ENCODE peak calls at places on chromosomes 11 and 22, in nine cellular contexts. D is OCI-LY7, Y is MM.1S, T is GM23338, E is hepatocyte, C is neural progenitor cell, W is HCT116, R is PC-3, Z is SK-N-SH. B is an unnamed sample.

GRCh38 chr11:100557830-100558611 is 129.1 kb upstream of the ARHGAP42 start:
- DNase-seq in E (no peak), T (no peak), Z (no peak), Y (no peak), D (no peak), R (peak), C (no peak), W (no peak), B (peak)

GRCh38 chr22:45585437-45585755 is 82.7 kb downstream of the FBLN1 start:
- DNase-seq in E (no peak), C (no peak), R (no peak), W (no peak), D (no peak), Y (no peak), T (no peak), Z (no peak), B (no peak)

GRCh38 chr11:8017894-8018741 is 31.0 kb downstream of the EIF3F start:
- DNase-seq in W (no peak), D (no peak), Z (no peak), T (peak), R (no peak), E (peak), C (peak), Y (no peak), B (peak)

GRCh38 chr11:17541330-17541885 is 2.8 kb downstream of the USH1C start:
- DNase-seq in D (no peak), C (no peak), E (peak), R (peak), T (no peak), Z (no peak), Y (no peak), W (no peak), B (no peak)

GRCh38 chr22:31614781-31615480 is 47.1 kb downstream of the PISD start:
- DNase-seq in R (no peak), Z (no peak), D (no peak), Y (no peak), C (no peak), T (no peak), W (no peak), E (no peak), B (no peak)

GRCh38 chr22:43840851-43841250 is 21.5 kb downstream of the SULT4A1 start:
- DNase-seq in E (no peak), D (no peak), C (no peak), Y (no peak), W (no peak), T (no peak), Z (no peak), R (no peak), B (no peak)

GRCh38 chr11:35632301-35632700 is 14.0 kb downstream of the FJX1 start:
- DNase-seq in T (no peak), D (no peak), Z (no peak), Y (no peak), R (no peak), W (no peak), C (no peak), E (no peak), B (peak)

GRCh38 chr11:22681281-22681812 is 14.9 kb downstream of the GAS2 start:
- DNase-seq in C (no peak), D (no peak), W (no peak), Z (no peak), R (no peak), E (no peak), T (no peak), Y (no peak), B (no peak)

GRCh38 chr11:95229199-95230053 is 1.6 kb downstream of the SESN3 start:
- DNase-seq in R (no peak), W (no peak), T (peak), C (no peak), E (no peak), D (no peak), Z (peak), Y (peak), B (peak)

GRCh38 chr22:37431811-37432707 is 4.8 kb upstream of the ELFN2 start:
- DNase-seq in D (no peak), Z (no peak), C (no peak), W (peak), T (no peak), Y (no peak), R (peak), E (peak), B (peak)

GRCh38 chr11:119529063-119529845 is 106.3 kb upstream of the THY1 start:
- DNase-seq in T (no peak), C (no peak), W (no peak), R (no peak), Z (no peak), E (no peak), Y (no peak), D (no peak), B (no peak)

GRCh38 chr11:115502636-115503082 is 1.6 kb downstream of the CADM1 start:
- DNase-seq in W (no peak), E (no peak), Y (no peak), C (no peak), Z (no peak), R (no peak), D (no peak), T (peak), B (peak)

GRCh38 chr22:37256075-37256726 is 12.1 kb upstream of the RAC2 start:
- DNase-seq in T (no peak), R (no peak), C (no peak), D (no peak), E (no peak), W (no peak), Y (no peak), Z (no peak), B (no peak)

GRCh38 chr22:44479662-44480061 is 18.4 kb downstream of the RTL6 start:
- DNase-seq in E (no peak), W (no peak), C (no peak), D (no peak), T (no peak), Y (no peak), Z (no peak), R (no peak), B (no peak)

GRCh38 chr11:96388891-96389603 is 665 bp downstream of the CCDC82 start:
- DNase-seq in C (peak), T (peak), R (no peak), D (peak), W (peak), Z (peak), E (no peak), Y (peak), B (peak)

GRCh38 chr11:121634273-121634672 is 181.5 kb upstream of the SORL1-AS1 start:
- DNase-seq in E (no peak), T (no peak), D (no peak), Y (no peak), R (no peak), C (no peak), W (no peak), Z (no peak), B (no peak)

GRCh38 chr11:3122775-3123201 is 42.3 kb downstream of the OSBPL5 start:
- DNase-seq in E (no peak), W (no peak), T (no peak), Y (no peak), D (no peak), Z (peak), R (no peak), C (no peak), B (no peak)

GRCh38 chr22:31102441-31103081 is 4.8 kb downstream of the SELENOM start:
- DNase-seq in C (no peak), Y (no peak), R (peak), Z (no peak), T (no peak), W (no peak), E (peak), D (no peak), B (peak)

GRCh38 chr22:43923631-43924548 is at the start of gene PNPLA3:
- DNase-seq in Y (no peak), W (peak), C (peak), E (peak), T (peak), D (no peak), R (peak), Z (peak), B (peak)

GRCh38 chr11:93689166-93689734 is 27.8 kb downstream of the CEP295 start:
- DNase-seq in Z (no peak), W (no peak), Y (no peak), T (no peak), D (no peak), E (no peak), C (no peak), R (peak), B (no peak)

GRCh38 chr22:35600466-35600865 is 16.7 kb downstream of the MB start:
- DNase-seq in C (no peak), R (no peak), T (no peak), D (no peak), E (no peak), Z (no peak), Y (no peak), W (no peak), B (no peak)

GRCh38 chr11:110524227-110524626 is 94.5 kb downstream of the FDX1 start:
- DNase-seq in Y (no peak), W (no peak), Z (no peak), T (no peak), R (peak), C (no peak), E (peak), D (no peak), B (peak)

GRCh38 chr22:36110306-36110791 is 50.2 kb downstream of the APOL3 start:
- DNase-seq in R (no peak), Z (no peak), W (no peak), D (no peak), Y (no peak), T (peak), C (no peak), E (peak), B (no peak)

GRCh38 chr11:35721576-35722341 is 59.2 kb downstream of the TRIM44 start:
- DNase-seq in R (no peak), C (no peak), E (no peak), Y (no peak), D (peak), T (no peak), W (no peak), Z (no peak), B (peak)

GRCh38 chr11:67392182-67392715 is 463 bp downstream of the RAD9A start:
- DNase-seq in T (no peak), E (peak), R (peak), Y (peak), Z (no peak), C (peak), W (no peak), D (no peak), B (peak)

GRCh38 chr11:76919887-76920746 is 59.4 kb downstream of the ACER3 start:
- DNase-seq in Z (peak), D (peak), E (peak), W (peak), Y (peak), C (peak), T (peak), R (peak), B (peak)

GRCh38 chr22:20154602-20155183 is 3.8 kb upstream of the CCDC188 start:
- DNase-seq in D (no peak), E (no peak), C (no peak), Y (no peak), W (no peak), Z (peak), R (no peak), T (peak), B (no peak)

GRCh38 chr22:39336411-39336810 is 13.4 kb upstream of the SYNGR1 start:
- DNase-seq in T (no peak), W (no peak), R (no peak), C (no peak), D (no peak), Y (no peak), Z (no peak), E (no peak), B (no peak)

GRCh38 chr11:126124284-126124683 is 61.6 kb upstream of the CDON start:
- DNase-seq in C (no peak), Y (no peak), W (no peak), R (no peak), E (no peak), T (no peak), D (no peak), Z (no peak), B (no peak)

GRCh38 chr11:77203901-77204755 is 76.1 kb downstream of the MYO7A start:
- DNase-seq in T (no peak), C (no peak), W (no peak), D (no peak), E (no peak), Y (peak), Z (no peak), R (no peak), B (no peak)

GRCh38 chr22:37209140-37209845 is 3.0 kb downstream of the SSTR3 start:
- DNase-seq in W (no peak), T (no peak), E (no peak), Z (peak), D (no peak), R (no peak), C (no peak), Y (no peak), B (no peak)

GRCh38 chr11:73130181-73130580 is 11.9 kb downstream of the FCHSD2 start:
- DNase-seq in Z (no peak), R (no peak), W (no peak), C (no peak), E (no peak), Y (no peak), D (no peak), T (no peak), B (no peak)

GRCh38 chr11:73126804-73127480 is 15.2 kb downstream of the FCHSD2 start:
- DNase-seq in W (no peak), Z (no peak), C (no peak), E (no peak), D (no peak), R (no peak), Y (no peak), T (no peak), B (peak)

GRCh38 chr11:73124796-73125195 is 17.3 kb downstream of the FCHSD2 start:
- DNase-seq in E (no peak), Z (no peak), Y (no peak), W (no peak), C (no peak), R (no peak), T (no peak), D (no peak), B (no peak)

GRCh38 chr11:73129198-73129597 is 12.9 kb downstream of the FCHSD2 start:
- DNase-seq in W (no peak), Z (no peak), C (no peak), E (no peak), R (no peak), Y (no peak), D (no peak), T (no peak), B (no peak)
- TF ChIP-seq EZH2phosphoT487 in W (no peak), Z (no peak), C (no peak), E (no peak), R (no peak), Y (no peak), D (no peak), T (no peak), B (no peak)

DNA sequence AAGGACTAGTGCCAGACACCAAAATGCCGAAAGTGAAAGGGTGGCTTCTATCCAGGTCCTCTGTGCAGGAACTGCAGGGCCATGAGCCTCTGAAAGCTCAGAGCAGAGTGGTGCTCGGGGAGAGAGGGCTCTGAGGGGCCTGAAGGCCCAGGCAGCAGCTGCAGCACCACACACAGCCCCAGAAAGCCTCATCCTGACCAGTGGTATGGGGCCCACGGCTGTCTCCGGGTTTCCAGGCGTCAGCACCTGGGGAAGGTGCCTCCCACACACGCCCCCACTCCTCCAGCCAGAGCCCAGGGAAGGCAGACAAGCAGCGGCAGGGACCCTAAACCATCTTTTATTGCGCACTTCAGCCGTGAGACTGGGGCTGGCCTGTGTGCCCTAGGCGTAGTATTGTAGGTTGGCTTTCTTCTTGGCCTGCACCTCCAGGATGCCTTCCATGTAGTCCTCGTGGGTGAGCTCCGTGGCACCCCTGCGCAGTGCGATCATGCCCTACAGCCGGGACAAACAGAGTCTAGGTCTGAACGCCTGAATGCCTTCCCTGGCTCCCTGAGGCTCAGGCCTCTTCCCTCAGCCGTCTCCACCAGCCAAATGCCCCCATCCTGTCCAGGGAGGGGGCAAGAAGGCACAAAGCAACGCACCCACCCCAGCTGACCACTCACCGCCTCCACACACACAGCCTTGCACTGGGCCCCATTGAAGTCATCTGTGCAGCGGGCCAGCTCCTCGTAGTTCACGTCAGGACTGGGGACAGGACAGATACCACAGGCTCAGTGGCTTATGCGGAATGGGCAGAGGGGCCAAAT is 7.6 kb downstream of the PSMC3 start:
- DNase-seq in Y (no peak), W (no peak), C (peak), E (no peak), D (no peak), Z (no peak), R (no peak), T (no peak), B (peak)
- TF ChIP-seq EZH2phosphoT487 in Y (no peak), W (no peak), C (no peak), E (no peak), D (no peak), Z (no peak), R (no peak), T (no peak), B (no peak)

GRCh38 chr11:65414776-65415498 is 7.7 kb upstream of the NEAT1 start:
- DNase-seq in T (no peak), Z (no peak), C (no peak), D (no peak), R (no peak), W (no peak), Y (no peak), E (no peak), B (peak)

GRCh38 chr11:65416341-65417185 is 6.0 kb upstream of the NEAT1 start:
- DNase-seq in R (peak), W (peak), D (peak), C (peak), T (peak), E (peak), Z (peak), Y (peak), B (peak)

GRCh38 chr11:65417221-65417701 is 5.3 kb upstream of the NEAT1 start:
- DNase-seq in E (no peak), Z (no peak), W (no peak), Y (no peak), D (peak), T (no peak), R (no peak), C (no peak), B (peak)

GRCh38 chr11:65417702-65418430 is 4.7 kb upstream of the NEAT1 start:
- DNase-seq in T (no peak), C (no peak), R (peak), E (peak), W (no peak), Z (peak), Y (no peak), D (peak), B (peak)

DNA sequence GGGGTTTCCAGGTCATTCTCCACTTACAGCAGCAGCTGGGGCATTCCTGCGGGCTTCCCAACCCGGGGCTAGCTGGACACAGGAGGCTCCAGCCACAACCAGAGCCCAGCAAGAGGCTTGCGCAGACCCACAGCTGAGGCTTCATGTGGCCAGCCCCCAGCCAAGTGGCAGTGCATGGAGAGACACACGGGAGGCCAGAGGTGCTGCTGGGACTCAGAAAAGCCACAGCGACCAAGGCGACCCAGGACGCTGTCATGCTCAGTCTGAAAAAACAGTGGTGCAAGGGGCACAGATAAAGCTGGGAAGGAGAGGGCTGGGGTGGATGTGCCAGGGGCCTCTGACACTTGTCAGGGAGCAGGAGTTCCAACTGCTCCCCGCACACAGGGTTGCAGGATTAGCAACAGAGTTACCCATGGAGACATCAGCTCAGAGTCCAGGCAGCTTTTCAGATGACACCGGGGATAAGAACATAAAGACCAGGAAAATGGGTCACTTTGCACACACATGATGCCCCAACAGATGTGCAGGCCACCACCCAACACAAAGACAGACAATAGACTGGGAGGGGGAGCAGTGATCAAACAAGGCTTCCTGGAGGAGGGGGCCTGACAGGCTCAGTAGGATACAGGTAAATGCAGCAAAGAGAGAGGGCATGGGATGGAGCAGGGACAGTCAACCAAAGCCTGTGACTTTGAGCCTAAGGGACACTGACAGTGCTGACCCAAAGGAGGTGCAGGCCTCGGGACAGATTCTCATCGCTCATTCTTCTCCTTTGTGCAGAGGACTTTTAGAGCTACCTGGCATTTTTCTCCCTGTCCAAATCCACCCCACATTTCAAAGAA is 6.9 kb upstream of the NEAT1 start:
- DNase-seq in D (no peak), W (no peak), T (no peak), E (no peak), Y (no peak), R (no peak), Z (peak), C (peak), B (peak)
- TF ChIP-seq EZH2phosphoT487 in D (no peak), W (no peak), T (no peak), E (no peak), Y (no peak), R (no peak), Z (no peak), C (no peak), B (no peak)

GRCh38 chr22:27260087-27260730 is 541.3 kb downstream of the MN1 start:
- DNase-seq in E (no peak), T (peak), D (no peak), Y (no peak), Z (peak), R (no peak), C (peak), W (no peak), B (no peak)
- TF ChIP-seq EZH2phosphoT487 in E (no peak), T (no peak), D (no peak), Y (no peak), Z (no peak), R (no peak), C (no peak), W (no peak), B (no peak)

DNA sequence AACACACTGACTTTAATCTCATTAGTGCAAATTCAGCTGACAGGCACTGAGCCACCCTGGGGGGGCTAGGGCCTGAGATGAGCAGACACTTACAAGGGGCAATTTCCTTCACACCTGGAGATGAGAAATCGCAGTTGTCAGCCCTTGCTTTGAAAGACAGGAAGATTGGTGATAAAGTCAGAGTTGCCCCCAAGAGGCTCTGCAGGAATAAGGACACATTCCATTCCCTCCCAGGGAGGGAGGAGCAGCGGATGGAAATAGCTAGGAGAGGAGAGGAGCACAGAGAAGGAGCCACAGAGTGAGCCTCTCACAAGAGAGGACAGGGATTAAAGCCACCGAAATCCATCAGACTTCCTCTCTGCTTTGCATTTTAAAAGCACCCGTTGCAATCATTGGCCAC is 213.5 kb downstream of the BARX2 start:
- DNase-seq in T (peak), Y (no peak), R (no peak), Z (no peak), D (no peak), W (no peak), E (no peak), C (peak), B (no peak)
- TF ChIP-seq EZH2phosphoT487 in T (no peak), Y (no peak), R (no peak), Z (no peak), D (no peak), W (no peak), E (no peak), C (no peak), B (no peak)

GRCh38 chr11:78938036-78938435 is 363.4 kb upstream of the NARS2 start:
- DNase-seq in D (no peak), Y (no peak), T (no peak), W (no peak), E (no peak), Z (no peak), C (no peak), R (no peak), B (no peak)

GRCh38 chr11:78935408-78936101 is 360.9 kb upstream of the NARS2 start:
- DNase-seq in W (no peak), R (no peak), Y (no peak), C (no peak), Z (no peak), T (no peak), E (no peak), D (no peak), B (peak)

GRCh38 chr11:78941226-78941851 is 366.7 kb upstream of the NARS2 start:
- DNase-seq in R (no peak), W (no peak), Z (no peak), T (no peak), C (no peak), D (no peak), Y (peak), E (peak), B (no peak)

GRCh38 chr11:78943841-78944240 is 369.2 kb upstream of the NARS2 start:
- DNase-seq in T (no peak), Z (peak), C (no peak), W (no peak), E (no peak), D (no peak), R (no peak), Y (peak), B (no peak)

GRCh38 chr11:78940500-78941225 is 366.0 kb upstream of the NARS2 start:
- DNase-seq in R (no peak), W (no peak), D (no peak), T (peak), E (no peak), C (peak), Y (no peak), Z (no peak), B (no peak)
- TF ChIP-seq EZH2phosphoT487 in R (no peak), W (no peak), D (no peak), T (no peak), E (no peak), C (no peak), Y (no peak), Z (no peak), B (no peak)